ENCODE peak calls at places on chromosome 18, in seven cellular contexts. X, G, M, I, W, R and L are unnamed samples.

GRCh38 chr18:79947054-79947755 is 4.2 kb downstream of the SLC66A2 start:
- DNase-seq in G (no peak), R (peak), I (no peak), X (no peak), M (no peak), W (no peak), L (peak)

GRCh38 chr18:62979172-62979571 is 263.8 kb downstream of the PHLPP1 start:
- DNase-seq in R (no peak), M (peak), G (no peak), W (peak), I (no peak), X (peak), L (peak)

GRCh38 chr18:62963522-62963921 is 248.2 kb downstream of the PHLPP1 start:
- DNase-seq in X (no peak), M (no peak), G (no peak), R (no peak), I (no peak), W (no peak), L (no peak)

GRCh38 chr18:76494541-76495403 is at the start of gene ZNF516:
- DNase-seq in R (no peak), M (no peak), G (peak), I (peak), X (no peak), W (no peak), L (peak)

GRCh38 chr18:58037163-58037562 is 6.9 kb upstream of the NEDD4L start:
- DNase-seq in X (no peak), W (no peak), M (no peak), I (no peak), G (no peak), R (no peak), L (no peak)

GRCh38 chr18:63293930-63294329 is 25.6 kb downstream of the BCL2 start:
- DNase-seq in R (no peak), G (no peak), I (no peak), W (no peak), X (no peak), M (no peak), L (no peak)

GRCh38 chr18:63730788-63731187 is 28.0 kb downstream of the SERPINB11 start:
- DNase-seq in G (peak), X (no peak), W (no peak), M (no peak), R (no peak), I (no peak), L (no peak)

GRCh38 chr18:23313379-23313778 is 139.7 kb upstream of the RIOK3 start:
- DNase-seq in X (no peak), G (no peak), M (no peak), W (no peak), R (no peak), I (no peak), L (no peak)

GRCh38 chr18:78978336-78979057 is 1.1 kb upstream of the SALL3 start:
- DNase-seq in G (peak), R (no peak), I (no peak), X (no peak), M (no peak), W (no peak), L (no peak)

GRCh38 chr18:9413586-9413985 is 61.7 kb upstream of the RALBP1 start:
- DNase-seq in R (no peak), X (peak), G (no peak), I (no peak), M (no peak), W (peak), L (no peak)

GRCh38 chr18:66495844-66496243 is 108.0 kb downstream of the CDH19 start:
- DNase-seq in I (peak), R (no peak), M (no peak), G (peak), X (no peak), W (no peak), L (peak)

GRCh38 chr18:33115476-33115875 is 325.0 kb downstream of the CCDC178 start:
- DNase-seq in I (no peak), R (no peak), X (no peak), M (no peak), W (no peak), G (no peak), L (peak)

GRCh38 chr18:44592639-44593038 is 88.0 kb upstream of the SETBP1 start:
- DNase-seq in M (no peak), G (no peak), R (no peak), X (no peak), I (peak), W (peak), L (no peak)

GRCh38 chr18:74512321-74513053 is 16.3 kb downstream of the CNDP2 start:
- DNase-seq in W (no peak), M (no peak), R (peak), I (no peak), X (no peak), G (no peak), L (no peak)

GRCh38 chr18:61608306-61608705 is 275.1 kb downstream of the CDH20 start:
- DNase-seq in I (no peak), X (no peak), M (no peak), G (no peak), W (no peak), R (no peak), L (no peak)

GRCh38 chr18:45521777-45522176 is 93.5 kb upstream of the SLC14A2 start:
- DNase-seq in R (peak), X (no peak), G (no peak), M (no peak), I (no peak), W (no peak), L (no peak)

GRCh38 chr18:31819106-31819924 is 58.6 kb upstream of the SLC25A52 start:
- DNase-seq in M (peak), I (peak), R (no peak), W (peak), G (peak), X (peak), L (no peak)

GRCh38 chr18:36025025-36025424 is 42.3 kb downstream of the RPRD1A start:
- DNase-seq in W (peak), M (no peak), I (no peak), G (no peak), X (peak), R (no peak), L (no peak)

GRCh38 chr18:13376841-13377351 is 158.3 kb downstream of the LDLRAD4 start:
- DNase-seq in M (no peak), G (no peak), I (no peak), X (no peak), W (no peak), R (no peak), L (no peak)

GRCh38 chr18:7741640-7742039 is 174.5 kb downstream of the PTPRM start:
- DNase-seq in G (no peak), R (no peak), M (no peak), I (no peak), W (no peak), X (no peak), L (no peak)

GRCh38 chr18:681985-682384 is 24.5 kb downstream of the TYMS start:
- DNase-seq in X (no peak), M (no peak), I (no peak), R (no peak), G (no peak), W (no peak), L (no peak)

GRCh38 chr18:60978338-60978737 is 354.9 kb upstream of the CDH20 start:
- DNase-seq in R (no peak), W (peak), G (no peak), I (no peak), X (no peak), M (no peak), L (no peak)

GRCh38 chr18:47260138-47260923 is 8.9 kb upstream of the SKOR2 start:
- DNase-seq in X (no peak), R (no peak), I (peak), M (no peak), W (no peak), G (peak), L (peak)

GRCh38 chr18:38481576-38481975 is 916.0 kb upstream of the CELF4 start:
- DNase-seq in R (no peak), X (no peak), W (no peak), G (no peak), M (no peak), I (no peak), L (no peak)

GRCh38 chr18:5066380-5066977 is 130.6 kb downstream of the AKAIN1 start:
- DNase-seq in I (no peak), G (peak), W (no peak), M (peak), R (no peak), X (no peak), L (no peak)

GRCh38 chr18:23721711-23722479 is 32.6 kb downstream of the LAMA3 start:
- DNase-seq in G (peak), R (no peak), M (no peak), X (no peak), I (no peak), W (peak), L (no peak)

GRCh38 chr18:36372902-36373301 is 75.4 kb downstream of the FHOD3 start:
- DNase-seq in X (no peak), G (no peak), R (peak), W (no peak), I (no peak), M (peak), L (no peak)

GRCh38 chr18:32735781-32736180 is 37.0 kb downstream of the KLHL14 start:
- DNase-seq in W (no peak), X (no peak), G (no peak), R (no peak), M (no peak), I (no peak), L (no peak)

GRCh38 chr18:35077937-35078336 is 36.7 kb downstream of the MAPRE2 start:
- DNase-seq in G (no peak), M (no peak), X (no peak), R (no peak), W (no peak), I (no peak), L (no peak)

GRCh38 chr18:37742436-37742835 is 176.8 kb upstream of the CELF4 start:
- DNase-seq in X (no peak), W (no peak), G (peak), I (no peak), R (no peak), M (no peak), L (no peak)

GRCh38 chr18:32669549-32670165 is 103.2 kb downstream of the KLHL14 start:
- DNase-seq in W (no peak), I (no peak), R (no peak), M (no peak), X (no peak), G (no peak), L (no peak)

GRCh38 chr18:31112804-31113203 is 10.6 kb upstream of the DSC2 start:
- DNase-seq in X (no peak), R (no peak), I (no peak), G (no peak), W (no peak), M (no peak), L (no peak)

GRCh38 chr18:34771958-34772357 is 61.9 kb downstream of the DTNA start:
- DNase-seq in M (no peak), W (peak), I (no peak), R (no peak), G (no peak), X (no peak), L (no peak)

GRCh38 chr18:35497006-35497333 is 790 bp downstream of the INO80C start:
- DNase-seq in I (peak), W (peak), M (no peak), X (no peak), R (no peak), G (no peak), L (no peak)

GRCh38 chr18:11407900-11408299 is 201.5 kb upstream of the SLC35G4 start:
- DNase-seq in M (no peak), W (peak), G (no peak), I (no peak), X (peak), R (no peak), L (no peak)

GRCh38 chr18:72456802-72457201 is 87.3 kb downstream of the CBLN2 start:
- DNase-seq in W (no peak), R (no peak), G (no peak), I (no peak), X (no peak), M (no peak), L (no peak)

GRCh38 chr18:50644807-50645206 is 84.9 kb downstream of the MAPK4 start:
- DNase-seq in X (no peak), G (peak), W (no peak), I (peak), R (no peak), M (no peak), L (no peak)
- TF ChIP-seq CTCF in X (peak), G (peak), W (no peak), I (peak), R (no peak), M (peak), L (no peak)

GRCh38 chr18:48724455-48724854 is 185.6 kb downstream of the CTIF start:
- DNase-seq in I (no peak), G (no peak), X (no peak), R (no peak), W (no peak), M (no peak), L (peak)

GRCh38 chr18:48723016-48723415 is 184.2 kb downstream of the CTIF start:
- DNase-seq in G (no peak), W (no peak), R (no peak), I (no peak), M (no peak), X (no peak), L (no peak)

GRCh38 chr18:48723837-48724236 is 185.0 kb downstream of the CTIF start:
- DNase-seq in M (no peak), G (no peak), X (no peak), I (no peak), W (no peak), R (no peak), L (no peak)

GRCh38 chr18:48725596-48725995 is 186.8 kb downstream of the CTIF start:
- DNase-seq in W (no peak), I (no peak), X (no peak), M (no peak), G (no peak), R (no peak), L (peak)

GRCh38 chr18:48724939-48725338 is 186.1 kb downstream of the CTIF start:
- DNase-seq in G (no peak), I (no peak), M (no peak), W (no peak), X (no peak), R (no peak), L (peak)
- TF ChIP-seq CTCF in G (no peak), I (no peak), M (no peak), W (no peak), X (no peak), R (no peak), L (no peak)

GRCh38 chr18:69484699-69485396 is 84.2 kb downstream of the DOK6 start:
- DNase-seq in X (peak), G (no peak), I (peak), M (no peak), W (no peak), R (no peak), L (no peak)

GRCh38 chr18:69490813-69491212 is 90.1 kb downstream of the DOK6 start:
- DNase-seq in R (no peak), M (no peak), W (peak), I (no peak), X (peak), G (no peak), L (no peak)

GRCh38 chr18:69490072-69490471 is 89.4 kb downstream of the DOK6 start:
- DNase-seq in G (no peak), X (no peak), I (no peak), R (no peak), M (no peak), W (no peak), L (no peak)

GRCh38 chr18:69491576-69491975 is 90.9 kb downstream of the DOK6 start:
- DNase-seq in W (no peak), G (no peak), X (no peak), M (no peak), I (no peak), R (no peak), L (no peak)

GRCh38 chr18:69487488-69488394 is 87.1 kb downstream of the DOK6 start:
- DNase-seq in G (no peak), M (no peak), X (no peak), W (no peak), I (no peak), R (no peak), L (no peak)
- TF ChIP-seq CTCF in G (no peak), M (no peak), X (no peak), W (no peak), I (no peak), R (no peak), L (no peak)

DNA sequence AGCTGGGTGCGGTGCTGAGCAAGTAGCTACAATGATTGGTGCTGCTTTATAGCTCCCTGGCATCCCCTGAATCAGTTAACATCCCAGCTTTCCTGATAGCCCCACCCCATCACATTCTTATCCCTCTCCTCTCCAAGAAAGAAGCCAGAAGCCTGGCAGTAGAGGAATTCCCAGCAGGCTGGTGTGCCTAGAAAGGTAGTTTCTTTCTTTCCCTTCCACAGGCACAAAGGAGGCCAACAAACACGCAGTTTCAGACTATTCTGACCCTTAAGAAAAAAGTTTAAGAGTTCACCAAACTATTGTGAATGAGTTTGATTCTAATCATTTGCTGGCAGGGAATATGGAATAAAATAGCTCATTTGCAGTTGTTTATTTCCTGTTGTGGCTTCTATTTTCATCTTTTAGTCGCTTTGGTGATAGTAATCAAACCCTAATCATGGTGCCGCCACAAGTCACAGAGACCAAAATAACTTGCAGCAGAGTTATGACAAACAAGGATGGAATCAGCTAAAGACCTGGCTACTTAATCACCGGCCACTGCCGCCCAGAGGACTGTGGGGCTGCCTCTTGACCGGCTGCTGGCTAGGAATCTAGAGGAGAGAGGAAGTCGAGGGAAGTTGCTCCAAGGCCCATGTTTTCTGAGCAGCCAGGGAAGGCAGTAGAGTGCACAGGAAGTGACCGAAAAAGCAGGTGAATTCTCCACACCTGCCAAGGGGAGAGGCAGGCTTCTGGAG is 4.9 kb upstream of the SMAD7 start:
- DNase-seq in X (no peak), R (peak), I (no peak), M (no peak), G (peak), W (peak), L (peak)
- TF ChIP-seq CTCF in X (no peak), R (no peak), I (peak), M (no peak), G (no peak), W (no peak), L (no peak)

DNA sequence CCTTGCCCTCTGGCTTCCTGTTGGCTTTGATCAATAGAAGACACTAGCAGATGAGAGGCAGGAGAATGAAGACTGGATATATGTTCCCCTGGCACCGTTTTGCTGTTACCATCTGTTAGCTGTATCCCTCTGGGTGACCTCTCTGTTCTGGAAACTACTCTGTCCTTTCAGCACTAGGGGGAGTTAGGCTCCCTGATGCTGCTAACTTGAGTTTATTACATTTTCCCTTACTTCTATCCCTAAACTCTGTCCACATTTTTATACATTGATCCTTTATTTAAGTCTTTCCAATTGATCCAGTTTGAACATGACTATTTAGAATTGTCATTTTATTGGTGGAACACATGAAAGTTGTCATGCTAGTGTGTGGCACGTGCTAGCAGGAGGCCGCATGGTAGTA is 1014.3 kb upstream of the CDH2 start:
- DNase-seq in R (no peak), G (peak), X (no peak), M (no peak), I (no peak), W (peak), L (no peak)
- TF ChIP-seq CTCF in R (no peak), G (peak), X (peak), M (no peak), I (peak), W (peak), L (no peak)

DNA sequence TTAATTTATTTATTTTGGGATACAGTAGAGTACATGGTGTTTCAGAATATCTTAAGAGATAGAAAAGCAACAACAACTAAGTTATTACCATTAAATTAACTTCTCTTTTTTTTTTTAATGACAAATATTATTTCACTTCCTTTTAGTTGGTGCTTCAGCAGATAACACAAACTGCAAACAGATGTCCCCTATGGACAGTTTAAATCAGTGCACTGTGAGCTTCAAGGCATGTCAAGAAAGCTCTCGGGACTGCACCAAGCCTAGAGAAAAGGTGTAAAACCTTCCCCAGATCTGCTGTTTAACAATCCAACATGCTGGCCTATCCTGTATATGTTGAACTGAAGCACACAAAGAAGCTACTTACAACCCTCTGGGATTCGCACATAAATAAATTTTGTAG is 122.7 kb downstream of the TCF4 start:
- DNase-seq in R (no peak), X (no peak), I (no peak), W (no peak), M (no peak), G (no peak), L (no peak)
- TF ChIP-seq CTCF in R (no peak), X (no peak), I (no peak), W (no peak), M (no peak), G (no peak), L (no peak)